ENCODE peak calls at places on chromosomes 4 and X, in nine cellular contexts. A is neural progenitor cell, G is dorsolateral prefrontal cortex, R is adrenal gland, U is fibroblast of mammary gland, X is fibroblast of lung, E is lower lobe of right lung, O is hepatocyte, B is psoas muscle. J is an unnamed sample.

GRCh38 chrX:15908891-15909290 is 54.3 kb upstream of the AP1S2 start:
- DNase-seq in R (no peak), E (no peak), U (no peak), G (no peak), O (no peak), A (peak), X (no peak), B (no peak), J (no peak)

GRCh38 chr4:127965803-127966175 is 583 bp downstream of the ABHD18 start:
- DNase-seq in B (peak), O (peak), A (no peak), U (peak), G (peak), R (peak), E (peak), X (peak), J (no peak)

GRCh38 chr4:158835456-158836369 is 66.9 kb downstream of the FNIP2 start:
- DNase-seq in A (peak), R (no peak), X (no peak), U (no peak), O (no peak), B (no peak), G (no peak), E (no peak), J (no peak)

GRCh38 chr4:7389719-7390118 is 45.0 kb downstream of the PSAPL1 start:
- DNase-seq in U (no peak), O (no peak), R (no peak), G (peak), X (no peak), E (peak), B (no peak), A (no peak), J (no peak)

GRCh38 chrX:15903186-15903681 is 48.6 kb upstream of the AP1S2 start:
- DNase-seq in A (no peak), R (no peak), G (no peak), B (no peak), U (no peak), X (no peak), E (no peak), O (no peak), J (no peak)

GRCh38 chr4:14169460-14169859 is 541.9 kb upstream of the BOD1L1 start:
- DNase-seq in B (no peak), O (no peak), G (no peak), U (peak), E (no peak), X (peak), A (no peak), R (no peak), J (no peak)

GRCh38 chr4:3414421-3415279 is 27.1 kb upstream of the HGFAC start:
- DNase-seq in X (no peak), R (no peak), G (peak), O (no peak), B (no peak), A (no peak), E (peak), U (no peak), J (no peak)

GRCh38 chr4:33340168-33340567 is 2620.0 kb downstream of the PCDH7 start:
- DNase-seq in E (no peak), X (no peak), B (no peak), O (no peak), R (no peak), A (no peak), G (no peak), U (no peak), J (no peak)

GRCh38 chrX:128759745-128760144 is 707.5 kb upstream of the ACTRT1 start:
- DNase-seq in X (no peak), B (no peak), U (no peak), O (no peak), E (no peak), A (no peak), R (no peak), G (no peak), J (no peak)

GRCh38 chr4:121674191-121674590 is 22.6 kb downstream of the ANXA5 start:
- DNase-seq in G (no peak), X (no peak), R (no peak), E (no peak), U (no peak), A (no peak), O (no peak), B (no peak), J (no peak)

GRCh38 chr4:27009539-27009938 is 148.9 kb downstream of the STIM2 start:
- DNase-seq in E (no peak), U (peak), A (no peak), R (no peak), G (no peak), B (no peak), X (peak), O (no peak), J (peak)

GRCh38 chrX:47098746-47099145 is 20.5 kb downstream of the RGN start:
- DNase-seq in X (no peak), A (no peak), E (no peak), G (no peak), O (no peak), R (no peak), B (no peak), U (no peak), J (no peak)

GRCh38 chrX:47091149-47091775 is 13.0 kb downstream of the RGN start:
- DNase-seq in X (peak), O (no peak), G (no peak), R (no peak), E (no peak), A (peak), B (no peak), U (peak), J (peak)

GRCh38 chrX:47097018-47097417 is 18.8 kb downstream of the RGN start:
- DNase-seq in X (no peak), E (no peak), B (no peak), G (no peak), R (no peak), O (no peak), A (no peak), U (no peak), J (no peak)

GRCh38 chrX:47093860-47094259 is 15.6 kb downstream of the RGN start:
- DNase-seq in A (no peak), U (no peak), G (no peak), B (no peak), E (no peak), O (no peak), R (no peak), X (no peak), J (no peak)

DNA sequence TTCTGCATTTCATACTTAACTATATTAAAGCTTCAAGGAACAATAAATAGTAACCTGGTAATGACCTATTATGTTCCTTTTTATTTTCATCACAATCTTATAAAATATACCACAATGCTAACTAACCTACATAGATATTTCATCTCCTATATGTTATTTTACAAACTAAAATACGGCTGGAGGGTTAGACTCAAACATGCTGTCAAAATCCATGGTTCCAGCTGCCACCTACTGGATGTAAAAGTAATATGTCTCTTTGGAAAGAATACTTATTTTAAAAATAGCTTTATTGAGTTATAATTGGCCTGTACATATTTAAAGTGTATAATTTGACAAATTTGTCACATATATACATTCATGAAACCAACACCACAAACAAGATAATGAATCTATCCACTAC is 15.0 kb downstream of the RGN start:
- DNase-seq in A (peak), O (peak), B (no peak), G (no peak), R (no peak), U (peak), E (no peak), X (peak), J (peak)
- TF ChIP-seq CTCF in A (peak), O (peak), B (peak), G (peak), R (peak), U (peak), E (peak), X (peak), J (peak)

GRCh38 chrX:65985211-65985610 is 54.7 kb downstream of the VSIG4 start:
- DNase-seq in A (no peak), E (no peak), B (no peak), X (no peak), O (no peak), U (no peak), R (no peak), G (no peak), J (no peak)
- H3K4me3 ChIP-seq in A (no peak), E (no peak), B (no peak), X (no peak), O (no peak), U (no peak), R (no peak), G (no peak), J (no peak)

DNA sequence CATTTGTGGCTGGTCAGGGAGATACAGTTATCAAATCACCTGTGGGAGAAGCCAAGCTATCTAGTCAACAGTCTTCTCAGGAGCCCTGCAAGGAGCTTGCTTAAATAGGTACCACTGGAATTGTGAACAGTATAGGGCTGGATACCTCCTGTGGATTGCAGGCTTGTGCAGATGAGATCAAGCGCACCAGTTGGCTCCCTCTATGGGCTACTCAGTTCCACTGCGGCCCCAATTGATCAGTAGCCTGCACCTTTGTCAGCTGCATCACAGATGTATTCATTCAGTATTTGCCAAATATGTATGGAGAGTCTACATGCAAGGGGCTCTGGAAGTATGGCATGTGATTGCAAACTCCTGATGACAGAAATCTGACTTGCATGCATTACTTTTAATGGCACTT is 28.6 kb downstream of the TEX13A start:
- DNase-seq in O (peak), G (no peak), B (no peak), U (peak), A (peak), R (no peak), E (no peak), X (no peak), J (peak)
- TF ChIP-seq CTCF in O (peak), G (peak), B (peak), U (peak), A (peak), R (no peak), E (peak), X (peak), J (peak)

GRCh38 chr4:40990899-40991265 is 223.5 kb downstream of the APBB2 start:
- DNase-seq in R (no peak), E (no peak), U (no peak), G (no peak), O (no peak), X (no peak), A (no peak), B (no peak), J (no peak)
- H3K4me3 ChIP-seq in R (no peak), E (no peak), U (no peak), G (no peak), O (no peak), X (no peak), A (no peak), B (no peak), J (no peak)

GRCh38 chr4:24686866-24687672 is 102.7 kb upstream of the DHX15 start:
- DNase-seq in R (peak), X (peak), E (peak), O (peak), U (peak), B (no peak), A (peak), G (no peak), J (peak)
- TF ChIP-seq CTCF in R (peak), X (peak), E (peak), O (peak), U (peak), B (peak), A (peak), G (peak), J (peak)

DNA sequence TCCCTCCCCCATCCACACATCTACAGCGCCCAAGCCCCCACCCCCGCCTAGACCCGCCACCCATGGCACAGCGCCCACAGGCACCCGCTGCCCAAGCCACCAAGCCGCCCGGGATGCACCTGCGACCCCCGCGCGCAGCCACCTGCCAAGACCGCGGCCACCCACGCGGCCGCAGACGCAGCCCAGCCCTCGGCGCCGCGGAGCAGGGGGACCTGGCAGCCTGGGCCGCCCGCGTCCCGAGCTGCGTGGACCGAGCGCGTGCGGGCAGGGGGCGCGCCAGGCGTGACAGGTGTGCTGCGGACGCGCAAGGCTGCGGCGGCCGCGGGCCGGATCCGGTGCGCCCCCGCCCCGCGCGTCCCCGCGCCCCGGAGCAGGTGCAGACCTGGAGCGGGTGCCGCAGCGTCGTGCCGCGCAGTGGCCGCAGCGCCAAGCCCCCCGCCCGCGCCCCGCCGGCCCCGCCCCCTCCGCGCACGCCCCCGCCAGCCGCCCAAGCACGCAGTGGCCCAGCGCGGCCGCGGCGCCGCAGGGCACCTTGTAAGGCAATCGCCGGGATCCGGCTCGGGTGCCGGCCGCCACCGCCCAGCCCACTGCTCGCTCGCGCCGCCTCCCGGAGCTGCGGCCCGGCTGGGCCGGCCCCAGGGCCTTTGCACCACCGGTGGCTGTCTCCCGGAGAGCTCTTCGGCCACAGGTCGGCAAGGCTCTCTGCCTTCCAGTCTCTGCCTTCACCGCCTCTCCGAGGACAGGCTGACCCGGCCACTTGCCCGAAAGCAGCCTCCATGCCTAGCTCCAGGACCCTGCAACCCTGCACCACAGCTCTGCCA is at the start of gene PNCK:
- DNase-seq in U (no peak), A (peak), B (no peak), R (peak), E (no peak), G (no peak), O (no peak), X (no peak), J (no peak)
- H3K4me3 ChIP-seq in U (no peak), A (peak), B (no peak), R (no peak), E (no peak), G (no peak), O (no peak), X (no peak), J (no peak)

GRCh38 chr4:103091601-103092223 is 7.9 kb downstream of the BDH2 start:
- DNase-seq in G (no peak), R (peak), B (no peak), O (peak), U (peak), X (peak), A (peak), E (no peak), J (peak)
- TF ChIP-seq CTCF in G (peak), R (peak), B (peak), O (peak), U (peak), X (peak), A (peak), E (peak), J (peak)

GRCh38 chrX:100643943-100644587 is at the start of gene SRPX2:
- DNase-seq in A (no peak), R (peak), O (peak), G (peak), B (peak), E (peak), X (peak), U (peak), J (peak)

GRCh38 chrX:100643212-100643611 is 787 bp upstream of the SRPX2 start:
- DNase-seq in G (no peak), O (no peak), A (no peak), E (no peak), U (no peak), R (no peak), B (no peak), X (no peak), J (no peak)

GRCh38 chrX:100647095-100647494 is 3.1 kb downstream of the SRPX2 start:
- DNase-seq in E (no peak), G (no peak), X (peak), A (no peak), O (peak), B (no peak), R (peak), U (peak), J (peak)

GRCh38 chrX:100647739-100648138 is 3.7 kb downstream of the SRPX2 start:
- DNase-seq in X (no peak), B (no peak), R (no peak), E (no peak), G (no peak), U (no peak), A (no peak), O (no peak), J (peak)

DNA sequence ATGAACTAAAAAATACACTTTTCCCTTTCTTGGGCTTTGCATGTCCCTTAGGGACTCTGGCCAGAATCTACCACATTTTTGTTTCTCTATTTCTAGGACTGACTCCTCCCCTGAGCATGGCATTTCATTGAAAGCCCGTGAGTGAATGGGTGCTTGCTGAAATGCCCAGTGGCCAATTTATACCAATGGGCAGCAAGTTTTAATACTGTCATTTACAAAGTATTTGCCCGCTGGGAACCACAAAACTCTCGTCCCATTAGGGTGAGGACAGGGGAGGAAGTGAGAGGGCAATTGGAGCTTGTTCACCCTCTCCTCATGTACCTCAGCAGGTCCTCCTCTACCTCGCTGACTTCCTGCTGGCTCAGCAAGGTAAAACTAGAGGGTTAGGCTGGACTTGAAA is 1.1 kb downstream of the SRPX2 start:
- DNase-seq in R (no peak), X (no peak), A (no peak), E (no peak), G (no peak), B (no peak), O (no peak), U (no peak), J (no peak)
- H3K4me3 ChIP-seq in R (peak), X (peak), A (no peak), E (peak), G (no peak), B (peak), O (no peak), U (peak), J (peak)